ENCODE peak calls at places on chromosome 22, in four cellular contexts. One of them, this sample, is unnamed.

GRCh38 chr22:49013707-49014106 is 814.0 kb downstream of the BRD1 start:
- DNase-seq in body of pancreas: no peak
- DNase-seq in ovary: no peak
- DNase-seq in HCT116: no peak
- DNase-seq in this sample: no peak

GRCh38 chr22:48906177-48906835 is 921.4 kb downstream of the BRD1 start:
- DNase-seq in body of pancreas: no peak
- DNase-seq in ovary: no peak
- DNase-seq in HCT116: no peak
- DNase-seq in this sample: no peak

GRCh38 chr22:28341001-28341400 is 338.6 kb downstream of the TTC28 start:
- DNase-seq in body of pancreas: no peak
- DNase-seq in ovary: no peak
- DNase-seq in HCT116: no peak
- DNase-seq in this sample: no peak

GRCh38 chr22:19657252-19658056 is 56.8 kb upstream of the SEPTIN5 start:
- DNase-seq in body of pancreas: no peak
- DNase-seq in ovary: no peak
- DNase-seq in HCT116: no peak
- DNase-seq in this sample: peak; percentile 47

GRCh38 chr22:45553333-45554039 is 50.8 kb downstream of the FBLN1 start:
- DNase-seq in body of pancreas: peak; percentile 72
- DNase-seq in ovary: peak; percentile 91
- DNase-seq in HCT116: peak; percentile 63
- DNase-seq in this sample: peak; percentile 83

GRCh38 chr22:27518583-27519437 is 282.7 kb downstream of the MN1 start:
- DNase-seq in body of pancreas: no peak
- DNase-seq in ovary: no peak
- DNase-seq in HCT116: no peak
- DNase-seq in this sample: no peak

GRCh38 chr22:29431986-29432385 is 6.4 kb upstream of the RFPL1 start:
- DNase-seq in body of pancreas: no peak
- DNase-seq in ovary: no peak
- DNase-seq in HCT116: no peak
- DNase-seq in this sample: no peak

GRCh38 chr22:45642966-45643365 is 28.7 kb upstream of the ATXN10 start:
- DNase-seq in body of pancreas: no peak
- DNase-seq in ovary: no peak
- DNase-seq in HCT116: no peak
- DNase-seq in this sample: no peak

GRCh38 chr22:45527456-45527855 is 24.8 kb downstream of the FBLN1 start:
- DNase-seq in body of pancreas: no peak
- DNase-seq in ovary: no peak
- DNase-seq in HCT116: no peak
- DNase-seq in this sample: no peak

GRCh38 chr22:45680932-45681700 is 9.5 kb downstream of the ATXN10 start:
- DNase-seq in body of pancreas: no peak
- DNase-seq in ovary: no peak
- DNase-seq in HCT116: no peak
- DNase-seq in this sample: no peak

GRCh38 chr22:43197271-43197941 is 10.5 kb upstream of the TTLL12 start:
- DNase-seq in body of pancreas: no peak
- DNase-seq in ovary: no peak
- DNase-seq in HCT116: no peak
- DNase-seq in this sample: peak; percentile 41

GRCh38 chr22:21446827-21447690 is 20.1 kb upstream of the TMEM191C start:
- DNase-seq in body of pancreas: no peak
- DNase-seq in ovary: no peak
- DNase-seq in HCT116: no peak
- DNase-seq in this sample: no peak

GRCh38 chr22:17368727-17369552 is at the start of gene CECR2:
- DNase-seq in body of pancreas: peak; percentile 67
- DNase-seq in ovary: peak; percentile 70
- DNase-seq in HCT116: peak; percentile 34
- DNase-seq in this sample: peak; percentile 58

GRCh38 chr22:32237905-32238304 is 17.2 kb downstream of the SLC5A4 start:
- DNase-seq in body of pancreas: no peak
- DNase-seq in ovary: no peak
- DNase-seq in HCT116: no peak
- DNase-seq in this sample: no peak

GRCh38 chr22:41504397-41504796 is 35.5 kb downstream of the ACO2 start:
- DNase-seq in body of pancreas: no peak
- DNase-seq in ovary: no peak
- DNase-seq in HCT116: no peak
- DNase-seq in this sample: no peak

GRCh38 chr22:19103881-19104821 is 18.1 kb downstream of the DGCR2 start:
- DNase-seq in body of pancreas: peak; percentile 93
- DNase-seq in ovary: no peak
- DNase-seq in HCT116: no peak
- DNase-seq in this sample: no peak

GRCh38 chr22:36644333-36644757 is 59.2 kb downstream of the CACNG2 start:
- DNase-seq in body of pancreas: peak; percentile 61
- DNase-seq in ovary: no peak
- DNase-seq in HCT116: peak; percentile 45
- DNase-seq in this sample: no peak

GRCh38 chr22:31102441-31103081 is 4.8 kb downstream of the SELENOM start:
- DNase-seq in body of pancreas: peak; percentile 37
- DNase-seq in ovary: peak; percentile 67
- DNase-seq in HCT116: no peak
- DNase-seq in this sample: peak; percentile 72

GRCh38 chr22:37273126-37273845 is 9.0 kb upstream of the CYTH4 start:
- DNase-seq in body of pancreas: no peak
- DNase-seq in ovary: no peak
- DNase-seq in HCT116: no peak
- DNase-seq in this sample: no peak

GRCh38 chr22:35729309-35729698 is 11.6 kb downstream of the APOL5 start:
- DNase-seq in body of pancreas: no peak
- DNase-seq in ovary: no peak
- DNase-seq in HCT116: no peak
- DNase-seq in this sample: no peak

GRCh38 chr22:46661221-46661851 is 41.1 kb downstream of the GRAMD4 start:
- DNase-seq in body of pancreas: no peak
- DNase-seq in ovary: no peak
- DNase-seq in HCT116: peak; percentile 62
- DNase-seq in this sample: no peak

GRCh38 chr22:27669798-27670599 is 131.6 kb downstream of the MN1 start:
- DNase-seq in body of pancreas: peak; percentile 34
- DNase-seq in ovary: no peak
- DNase-seq in HCT116: no peak
- DNase-seq in this sample: no peak

GRCh38 chr22:22371031-22371541 is 126.5 kb downstream of the VPREB1 start:
- DNase-seq in body of pancreas: no peak
- DNase-seq in ovary: no peak
- DNase-seq in HCT116: no peak
- DNase-seq in this sample: no peak

GRCh38 chr22:29108137-29108536 is 35.3 kb downstream of the KREMEN1 start:
- DNase-seq in body of pancreas: no peak
- DNase-seq in ovary: no peak
- DNase-seq in HCT116: peak; percentile 10
- DNase-seq in this sample: no peak

GRCh38 chr22:21697866-21698265 is 32.1 kb downstream of the PPIL2 start:
- DNase-seq in body of pancreas: no peak
- DNase-seq in ovary: no peak
- DNase-seq in HCT116: no peak
- DNase-seq in this sample: no peak

GRCh38 chr22:45226681-45227186 is 14.0 kb downstream of the KIAA0930 start:
- DNase-seq in body of pancreas: peak; percentile 28
- DNase-seq in ovary: no peak
- DNase-seq in HCT116: no peak
- DNase-seq in this sample: no peak

GRCh38 chr22:45335021-45335818 is 25.5 kb downstream of the FAM118A start:
- DNase-seq in body of pancreas: no peak
- DNase-seq in ovary: no peak
- DNase-seq in HCT116: no peak
- DNase-seq in this sample: peak; percentile 53

GRCh38 chr22:50506611-50507420 is 686 bp downstream of the LMF2 start:
- DNase-seq in body of pancreas: peak; percentile 91
- DNase-seq in ovary: peak; percentile 74
- DNase-seq in HCT116: no peak
- DNase-seq in this sample: no peak

GRCh38 chr22:50507421-50507990 is at the start of gene LMF2:
- DNase-seq in body of pancreas: peak; percentile 94
- DNase-seq in ovary: peak; percentile 94
- DNase-seq in HCT116: no peak
- DNase-seq in this sample: peak; percentile 89

GRCh38 chr22:50505276-50505775 is 2.2 kb downstream of the LMF2 start:
- DNase-seq in body of pancreas: peak; percentile 41
- DNase-seq in ovary: no peak
- DNase-seq in HCT116: no peak
- DNase-seq in this sample: no peak

GRCh38 chr22:50504245-50505211 is 3.0 kb downstream of the LMF2 start:
- DNase-seq in body of pancreas: peak; percentile 90
- DNase-seq in ovary: peak; percentile 57
- DNase-seq in HCT116: no peak
- DNase-seq in this sample: no peak

DNA sequence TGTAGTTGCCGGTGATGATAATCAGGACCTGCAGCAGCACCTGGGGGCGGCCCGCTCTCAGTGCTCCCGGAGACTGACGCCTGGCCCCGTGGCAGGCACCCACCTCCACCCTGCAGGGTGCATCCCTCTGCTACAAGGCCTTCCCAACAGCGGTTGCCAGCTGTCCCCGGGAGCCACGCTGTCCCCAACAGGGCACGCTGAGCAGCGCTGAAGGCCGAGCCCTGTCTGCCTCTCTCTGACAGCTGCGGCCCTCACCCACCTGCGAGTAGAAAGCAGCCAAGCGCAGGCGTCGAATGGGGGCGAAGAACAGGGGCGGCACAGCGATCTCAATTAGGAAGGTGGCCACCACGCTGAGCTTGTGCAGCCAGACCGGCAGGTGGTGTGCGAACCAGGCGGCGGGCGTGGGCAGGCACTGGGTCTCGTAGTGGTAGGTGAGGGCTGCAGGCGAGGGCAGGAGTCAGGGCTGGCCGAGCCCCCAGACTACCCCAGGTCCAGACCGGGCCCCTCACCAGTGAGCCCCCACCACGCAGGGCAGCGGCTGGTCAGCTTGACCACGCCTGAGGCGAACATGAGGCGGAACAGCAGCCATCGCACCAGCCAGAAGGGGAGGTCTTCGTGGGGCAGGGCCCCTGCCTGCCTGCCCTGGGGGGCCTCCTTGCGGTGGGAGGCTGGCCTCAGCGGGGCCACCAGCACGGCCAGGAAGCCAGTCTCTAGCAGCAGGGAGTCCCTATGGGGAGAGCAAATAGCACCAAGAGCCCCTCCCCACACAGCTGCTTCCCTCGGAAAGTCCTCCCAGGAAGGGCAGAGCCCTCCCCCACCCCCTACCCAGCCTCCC is 1.5 kb downstream of the LMF2 start:
- DNase-seq in body of pancreas: peak; percentile 85
- DNase-seq in ovary: peak; percentile 58
- DNase-seq in HCT116: no peak
- DNase-seq in this sample: no peak
- TF ChIP-seq POLR2A in body of pancreas: peak; percentile 48
- TF ChIP-seq POLR2A in ovary: no peak
- TF ChIP-seq POLR2A in HCT116: no peak
- TF ChIP-seq POLR2A in this sample: no peak

GRCh38 chr22:39995346-39996252 is 845 bp downstream of the FAM83F start:
- DNase-seq in body of pancreas: peak; percentile 59
- DNase-seq in ovary: no peak
- DNase-seq in HCT116: no peak
- DNase-seq in this sample: no peak

GRCh38 chr22:39996732-39997131 is 2.0 kb downstream of the FAM83F start:
- DNase-seq in body of pancreas: no peak
- DNase-seq in ovary: no peak
- DNase-seq in HCT116: no peak
- DNase-seq in this sample: no peak

GRCh38 chr22:39994566-39995345 is at the start of gene FAM83F:
- DNase-seq in body of pancreas: peak; percentile 84
- DNase-seq in ovary: no peak
- DNase-seq in HCT116: peak; percentile 24
- DNase-seq in this sample: no peak

GRCh38 chr22:39992088-39992826 is 2.5 kb upstream of the FAM83F start:
- DNase-seq in body of pancreas: no peak
- DNase-seq in ovary: no peak
- DNase-seq in HCT116: no peak
- DNase-seq in this sample: no peak

DNA sequence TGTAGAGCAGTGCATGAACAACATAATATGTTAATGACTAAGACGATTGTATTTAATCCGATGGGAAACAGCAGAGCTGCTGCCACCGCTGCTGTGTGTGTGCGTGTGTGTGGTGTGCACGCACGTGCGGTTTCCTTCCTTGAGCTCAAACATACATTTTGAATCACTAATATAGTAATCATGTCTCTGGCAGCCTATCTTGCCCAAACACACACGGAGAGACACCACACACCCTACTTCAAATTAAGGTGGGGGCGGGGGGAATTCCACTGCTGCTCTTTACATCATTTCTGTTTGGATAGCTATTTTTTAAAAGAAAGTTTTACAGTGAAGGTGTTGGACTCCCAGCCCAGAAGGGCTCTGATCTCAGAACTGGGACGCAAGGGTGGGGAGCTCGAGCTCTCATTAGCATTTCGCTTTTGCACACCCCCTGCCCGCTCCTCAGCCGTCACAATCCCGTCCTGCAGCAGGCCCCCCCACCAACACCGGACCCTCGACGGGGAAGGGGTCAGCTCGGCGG is 648 bp upstream of the FAM83F start:
- DNase-seq in body of pancreas: no peak
- DNase-seq in ovary: no peak
- DNase-seq in HCT116: no peak
- DNase-seq in this sample: no peak
- TF ChIP-seq POLR2A in body of pancreas: no peak
- TF ChIP-seq POLR2A in ovary: no peak
- TF ChIP-seq POLR2A in HCT116: no peak
- TF ChIP-seq POLR2A in this sample: no peak

GRCh38 chr22:26124991-26125725 is 44.1 kb upstream of the SEZ6L start:
- DNase-seq in body of pancreas: no peak
- DNase-seq in ovary: no peak
- DNase-seq in HCT116: no peak
- DNase-seq in this sample: no peak

GRCh38 chr22:26127126-26127525 is 42.1 kb upstream of the SEZ6L start:
- DNase-seq in body of pancreas: no peak
- DNase-seq in ovary: no peak
- DNase-seq in HCT116: no peak
- DNase-seq in this sample: no peak

DNA sequence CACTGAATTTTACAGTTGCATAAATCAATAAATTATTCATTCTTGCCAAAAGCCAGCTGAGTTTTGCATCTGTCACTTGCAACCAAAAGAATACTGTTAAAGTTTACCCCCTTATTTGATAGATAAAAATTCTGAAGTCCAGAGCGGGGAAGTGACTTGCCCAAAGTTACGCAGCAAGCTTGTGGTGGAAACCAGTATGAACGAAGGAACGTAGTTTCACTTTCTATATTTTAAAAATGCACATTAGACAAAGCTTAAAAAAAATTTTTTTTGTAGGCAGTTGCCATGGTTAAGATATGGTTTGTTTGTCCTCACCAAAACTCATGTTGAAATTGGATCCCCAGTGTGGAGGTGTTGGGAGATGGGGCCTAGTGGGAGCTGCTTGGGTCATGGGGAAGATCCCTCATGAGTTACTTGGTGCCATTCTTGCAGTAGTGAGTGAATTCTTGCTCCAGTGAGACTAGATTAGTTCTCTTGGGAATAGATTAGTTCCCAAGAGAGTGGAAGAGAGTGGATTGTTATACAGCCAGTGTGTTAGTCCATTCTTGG is 46.3 kb upstream of the SEZ6L start:
- DNase-seq in body of pancreas: no peak
- DNase-seq in ovary: no peak
- DNase-seq in HCT116: no peak
- DNase-seq in this sample: no peak
- TF ChIP-seq POLR2A in body of pancreas: no peak
- TF ChIP-seq POLR2A in ovary: no peak
- TF ChIP-seq POLR2A in HCT116: no peak
- TF ChIP-seq POLR2A in this sample: no peak

GRCh38 chr22:33788927-33789326 is 131.3 kb downstream of the LARGE1 start:
- DNase-seq in body of pancreas: no peak
- DNase-seq in ovary: no peak
- DNase-seq in HCT116: no peak
- DNase-seq in this sample: no peak
- TF ChIP-seq POLR2A in body of pancreas: no peak
- TF ChIP-seq POLR2A in ovary: no peak
- TF ChIP-seq POLR2A in HCT116: no peak
- TF ChIP-seq POLR2A in this sample: no peak